ENCODE peak calls at places on chromosomes 4 and X, in seven cellular contexts. N, F, Z, Y, W, A and G are unnamed samples.
A peak's percentile ranks its signal among the peaks of the same experiment; 100 is the strongest.

GRCh38 chrX:54439967-54440871 is at the start of gene TSR2:
- DNase-seq in N (peak; percentile 86), F (peak; percentile 91), Z (peak; percentile 94), Y (peak; percentile 47), W (peak; percentile 51), A (peak; percentile 79), G (peak; percentile 30)

GRCh38 chr4:27917381-27917780 is 1056.7 kb downstream of the STIM2 start:
- DNase-seq in N (no peak), F (no peak), Z (no peak), Y (no peak), W (no peak), A (no peak), G (no peak)

GRCh38 chrX:101287402-101287801 is 3.7 kb downstream of the TAF7L start:
- DNase-seq in N (no peak), F (no peak), Z (no peak), Y (no peak), W (no peak), A (no peak), G (peak; percentile 33)

GRCh38 chrX:100643943-100644587 is at the start of gene SRPX2:
- DNase-seq in N (no peak), F (peak; percentile 85), Z (no peak), Y (no peak), W (no peak), A (peak; percentile 74), G (peak; percentile 33)

GRCh38 chrX:10208953-10209352 is 52.2 kb downstream of the CLCN4 start:
- DNase-seq in N (no peak), F (no peak), Z (no peak), Y (no peak), W (no peak), A (no peak), G (no peak)

GRCh38 chr4:149785686-149786431 is 29.8 kb downstream of the IQCM start:
- DNase-seq in N (no peak), F (no peak), Z (no peak), Y (no peak), W (no peak), A (no peak), G (no peak)

GRCh38 chr4:81606796-81607550 is 135.3 kb upstream of the RASGEF1B start:
- DNase-seq in N (no peak), F (no peak), Z (no peak), Y (no peak), W (no peak), A (no peak), G (no peak)

GRCh38 chr4:22521240-22521639 is 5.4 kb upstream of the ADGRA3 start:
- DNase-seq in N (no peak), F (no peak), Z (no peak), Y (no peak), W (no peak), A (no peak), G (no peak)

GRCh38 chr4:124111411-124111810 is 601.1 kb downstream of the ANKRD50 start:
- DNase-seq in N (no peak), F (no peak), Z (no peak), Y (no peak), W (no peak), A (no peak), G (no peak)

GRCh38 chrX:31212856-31213748 is 141.3 kb upstream of the FTHL17 start:
- DNase-seq in N (no peak), F (no peak), Z (no peak), Y (no peak), W (no peak), A (no peak), G (no peak)

GRCh38 chr4:180152831-180153230 is 2090.4 kb upstream of the TENM3 start:
- DNase-seq in N (no peak), F (no peak), Z (no peak), Y (no peak), W (no peak), A (no peak), G (no peak)

GRCh38 chr4:128823025-128823661 is 13.6 kb downstream of the JADE1 start:
- DNase-seq in N (no peak), F (no peak), Z (no peak), Y (no peak), W (no peak), A (no peak), G (peak; percentile 35)

GRCh38 chrX:132837971-132838370 is 120.5 kb downstream of the HS6ST2 start:
- DNase-seq in N (no peak), F (no peak), Z (no peak), Y (no peak), W (no peak), A (no peak), G (no peak)

GRCh38 chr4:15232725-15233597 is 194.9 kb upstream of the C1QTNF7 start:
- DNase-seq in N (no peak), F (no peak), Z (no peak), Y (no peak), W (no peak), A (no peak), G (no peak)

GRCh38 chr4:112312610-112313239 is 15.6 kb downstream of the ALPK1 start:
- DNase-seq in N (no peak), F (no peak), Z (no peak), Y (peak; percentile 23), W (no peak), A (no peak), G (no peak)

GRCh38 chr4:145829629-145830395 is 108.8 kb downstream of the ZNF827 start:
- DNase-seq in N (no peak), F (no peak), Z (no peak), Y (no peak), W (no peak), A (no peak), G (no peak)

GRCh38 chr4:1824746-1825145 is 31.2 kb downstream of the LETM1 start:
- DNase-seq in N (no peak), F (no peak), Z (no peak), Y (no peak), W (no peak), A (no peak), G (no peak)

GRCh38 chrX:56947695-56948094 is 47.6 kb downstream of the SPIN3 start:
- DNase-seq in N (no peak), F (no peak), Z (no peak), Y (no peak), W (no peak), A (no peak), G (no peak)

GRCh38 chr4:188971125-188971524 is 831.9 kb downstream of the TRIML1 start:
- DNase-seq in N (no peak), F (no peak), Z (no peak), Y (no peak), W (no peak), A (no peak), G (no peak)

GRCh38 chr4:3111461-3111860 is 37.0 kb downstream of the HTT start:
- DNase-seq in N (no peak), F (no peak), Z (no peak), Y (no peak), W (no peak), A (no peak), G (peak; percentile 44)

GRCh38 chr4:84019626-84020025 is 479.5 kb downstream of the NKX6-1 start:
- DNase-seq in N (no peak), F (no peak), Z (no peak), Y (no peak), W (no peak), A (no peak), G (no peak)

GRCh38 chrX:40154853-40155616 is 57.3 kb upstream of the BCOR start:
- DNase-seq in N (no peak), F (peak; percentile 88), Z (no peak), Y (no peak), W (no peak), A (peak; percentile 86), G (no peak)

GRCh38 chrX:40154229-40154852 is 56.6 kb upstream of the BCOR start:
- DNase-seq in N (no peak), F (peak; percentile 71), Z (no peak), Y (no peak), W (no peak), A (no peak), G (peak; percentile 35)

GRCh38 chrX:40157228-40158035 is 59.7 kb upstream of the BCOR start:
- DNase-seq in N (no peak), F (no peak), Z (no peak), Y (no peak), W (no peak), A (no peak), G (no peak)

GRCh38 chrX:40156472-40157227 is 58.9 kb upstream of the BCOR start:
- DNase-seq in N (no peak), F (no peak), Z (no peak), Y (no peak), W (no peak), A (no peak), G (no peak)

GRCh38 chrX:40155617-40156471 is 58.1 kb upstream of the BCOR start:
- DNase-seq in N (no peak), F (no peak), Z (no peak), Y (no peak), W (no peak), A (no peak), G (no peak)
- TF ChIP-seq POLR2A in N (no peak), F (no peak), Z (no peak), Y (no peak), W (no peak), A (no peak), G (no peak)

DNA sequence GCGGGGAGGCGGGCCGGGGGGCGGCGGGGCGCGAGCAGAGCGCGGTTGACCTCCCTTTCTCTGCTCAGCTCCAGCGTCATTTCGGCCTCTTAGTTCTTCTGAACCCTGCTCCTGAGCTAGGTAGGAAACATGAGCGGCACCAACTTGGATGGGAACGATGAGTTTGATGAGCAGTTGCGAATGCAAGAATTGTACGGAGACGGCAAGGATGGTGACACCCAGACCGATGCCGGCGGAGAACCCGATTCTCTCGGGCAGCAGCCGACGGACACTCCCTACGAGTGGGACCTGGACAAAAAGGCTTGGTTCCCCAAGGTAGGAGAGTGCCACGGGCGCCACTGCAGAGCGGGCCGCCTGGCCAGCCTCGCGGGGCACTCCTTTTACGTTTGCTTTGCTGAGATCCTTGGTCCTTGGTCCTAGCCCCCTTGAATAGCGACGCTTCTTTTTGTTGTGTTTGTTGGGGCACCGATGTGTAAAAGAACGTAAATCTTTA is at the start of gene HTATSF1:
- DNase-seq in N (no peak), F (peak; percentile 67), Z (peak; percentile 85), Y (peak; percentile 1), W (no peak), A (no peak), G (no peak)
- TF ChIP-seq POLR2A in N (no peak), F (no peak), Z (no peak), Y (peak; percentile 1), W (no peak), A (no peak), G (peak; percentile 51)

DNA sequence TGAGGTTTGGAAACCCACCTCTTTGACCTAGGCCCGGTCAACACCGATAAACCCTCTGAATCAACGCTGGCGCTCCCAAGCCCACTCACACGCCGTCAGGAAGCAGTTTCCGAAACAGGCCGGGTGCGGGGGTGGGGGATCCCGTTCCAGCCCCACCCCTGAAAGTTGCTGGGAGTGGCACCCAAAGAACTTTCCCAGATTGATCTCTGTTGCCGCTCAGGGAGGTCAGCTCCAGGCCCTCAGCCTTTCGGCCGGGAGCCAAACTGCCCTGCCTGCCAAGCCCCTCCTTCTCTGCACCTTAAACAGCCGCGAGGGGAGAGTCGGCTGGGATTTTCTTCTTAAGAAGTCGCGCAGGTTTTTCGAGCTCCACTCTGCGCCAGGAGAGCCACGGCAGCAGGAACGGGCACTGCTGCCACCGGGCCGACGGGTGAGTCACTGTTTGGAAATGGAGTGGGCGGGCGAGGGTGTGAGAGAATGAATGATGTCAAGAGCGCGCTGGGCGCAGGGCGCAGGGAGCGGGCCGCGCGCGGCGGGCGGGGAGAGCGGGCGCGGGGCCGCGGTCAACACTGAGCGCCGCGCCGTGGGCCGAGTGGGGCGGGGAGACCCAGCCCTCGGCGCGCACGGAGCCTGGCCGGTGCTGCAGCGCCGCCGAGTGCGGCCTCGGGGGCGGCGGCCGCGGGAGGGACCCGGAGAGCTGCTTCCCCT is at the start of gene SGMS2:
- DNase-seq in N (peak; percentile 95), F (peak; percentile 95), Z (peak; percentile 98), Y (peak; percentile 13), W (peak; percentile 20), A (peak; percentile 88), G (peak; percentile 71)
- TF ChIP-seq POLR2A in N (no peak), F (peak; percentile 50), Z (no peak), Y (no peak), W (no peak), A (peak; percentile 61), G (peak; percentile 57)

GRCh38 chrX:14872851-14873675 is at the start of the genes FANCB and MOSPD2:
- DNase-seq in N (peak; percentile 92), F (peak; percentile 96), Z (peak; percentile 98), Y (peak; percentile 63), W (peak; percentile 68), A (peak; percentile 94), G (peak; percentile 40)
- TF ChIP-seq POLR2A in N (no peak), F (no peak), Z (no peak), Y (peak; percentile 49), W (no peak), A (no peak), G (peak; percentile 73)